ENCODE peak calls at places on chromosomes 4 and X, in ten cellular contexts. U, N, L, R, X, B, C, T, G and P are unnamed samples.

GRCh38 chrX:148417934-148418333 is 82.5 kb upstream of the AFF2 start:
- DNase-seq in U (no peak), N (no peak), L (no peak), R (no peak), X (no peak), B (no peak), C (peak), T (no peak), G (no peak), P (peak)

GRCh38 chrX:36434521-36434920 is 515.0 kb downstream of the CFAP47 start:
- DNase-seq in U (no peak), N (no peak), L (no peak), R (no peak), X (peak), B (no peak), C (no peak), T (peak), G (no peak), P (no peak)

GRCh38 chrX:137749282-137749681 is 183.4 kb downstream of the ZIC3 start:
- DNase-seq in U (no peak), N (no peak), L (no peak), R (no peak), X (no peak), B (no peak), C (no peak), T (no peak), G (no peak), P (no peak)

GRCh38 chr4:142091691-142092182 is 455.4 kb downstream of the IL15 start:
- DNase-seq in U (peak), N (no peak), L (no peak), R (no peak), X (peak), B (no peak), C (peak), T (peak), G (no peak), P (no peak)

GRCh38 chrX:44975666-44976263 is 102.8 kb downstream of the KDM6A start:
- DNase-seq in U (no peak), N (no peak), L (peak), R (peak), X (peak), B (no peak), C (peak), T (no peak), G (no peak), P (peak)

GRCh38 chr4:121183359-121183758 is 19.2 kb upstream of the TNIP3 start:
- DNase-seq in U (no peak), N (no peak), L (peak), R (no peak), X (no peak), B (no peak), C (no peak), T (no peak), G (no peak), P (no peak)

GRCh38 chr4:153318696-153319320 is 25.7 kb upstream of the MND1 start:
- DNase-seq in U (peak), N (no peak), L (peak), R (peak), X (peak), B (no peak), C (peak), T (peak), G (peak), P (peak)

GRCh38 chrX:129239371-129239770 is 283.9 kb downstream of the SMARCA1 start:
- DNase-seq in U (no peak), N (no peak), L (no peak), R (no peak), X (peak), B (no peak), C (peak), T (no peak), G (no peak), P (no peak)

GRCh38 chr4:109786846-109787245 is 15.0 kb downstream of the CFI start:
- DNase-seq in U (no peak), N (no peak), L (no peak), R (no peak), X (no peak), B (no peak), C (no peak), T (no peak), G (no peak), P (no peak)

GRCh38 chr4:2910409-2910808 is 52.8 kb downstream of the NOP14 start:
- DNase-seq in U (no peak), N (no peak), L (no peak), R (no peak), X (no peak), B (no peak), C (no peak), T (no peak), G (no peak), P (no peak)

GRCh38 chr4:13515268-13515667 is 29.0 kb downstream of the NKX3-2 start:
- DNase-seq in U (no peak), N (no peak), L (no peak), R (no peak), X (no peak), B (no peak), C (no peak), T (no peak), G (no peak), P (no peak)

GRCh38 chr4:23384741-23385140 is 505.1 kb downstream of the PPARGC1A start:
- DNase-seq in U (peak), N (no peak), L (no peak), R (no peak), X (peak), B (no peak), C (peak), T (peak), G (no peak), P (no peak)

GRCh38 chr4:89356086-89356485 is 48.5 kb upstream of the GPRIN3 start:
- DNase-seq in U (no peak), N (no peak), L (no peak), R (no peak), X (no peak), B (no peak), C (peak), T (no peak), G (no peak), P (no peak)

GRCh38 chr4:10172278-10173038 is 55.9 kb upstream of the WDR1 start:
- DNase-seq in U (no peak), N (no peak), L (no peak), R (no peak), X (no peak), B (no peak), C (no peak), T (no peak), G (no peak), P (no peak)

GRCh38 chrX:21972046-21972445 is 31.5 kb downstream of the SMS start:
- DNase-seq in U (no peak), N (no peak), L (no peak), R (no peak), X (no peak), B (no peak), C (no peak), T (no peak), G (no peak), P (no peak)

GRCh38 chrX:34909151-34909550 is 33.4 kb upstream of the FAM47B start:
- DNase-seq in U (no peak), N (no peak), L (no peak), R (no peak), X (no peak), B (no peak), C (no peak), T (no peak), G (no peak), P (no peak)

GRCh38 chr4:124337874-124338273 is 374.7 kb downstream of the ANKRD50 start:
- DNase-seq in U (peak), N (no peak), L (no peak), R (no peak), X (peak), B (no peak), C (no peak), T (no peak), G (no peak), P (no peak)

GRCh38 chr4:88660446-88661294 is 37.0 kb downstream of the NAP1L5 start:
- DNase-seq in U (peak), N (no peak), L (no peak), R (no peak), X (peak), B (no peak), C (peak), T (peak), G (no peak), P (no peak)

GRCh38 chrX:27591938-27592337 is 1.8 kb downstream of the DCAF8L2 start:
- DNase-seq in U (no peak), N (no peak), L (no peak), R (no peak), X (no peak), B (no peak), C (no peak), T (no peak), G (no peak), P (no peak)

GRCh38 chr4:96152824-96153223 is 312.9 kb downstream of the PDHA2 start:
- DNase-seq in U (no peak), N (no peak), L (no peak), R (no peak), X (no peak), B (no peak), C (no peak), T (no peak), G (no peak), P (no peak)

GRCh38 chr4:80237992-80238391 is 28.5 kb upstream of the FGF5 start:
- DNase-seq in U (peak), N (no peak), L (no peak), R (no peak), X (peak), B (no peak), C (peak), T (peak), G (no peak), P (no peak)

GRCh38 chr4:141028024-141028529 is 105.2 kb downstream of the RNF150 start:
- DNase-seq in U (peak), N (no peak), L (no peak), R (no peak), X (peak), B (no peak), C (peak), T (peak), G (no peak), P (no peak)

GRCh38 chr4:123661080-123661737 is 264.6 kb downstream of the SPRY1 start:
- DNase-seq in U (no peak), N (no peak), L (no peak), R (no peak), X (peak), B (no peak), C (no peak), T (peak), G (no peak), P (no peak)

GRCh38 chrX:39133971-39134370 is 332.7 kb downstream of the MID1IP1 start:
- DNase-seq in U (no peak), N (no peak), L (peak), R (no peak), X (no peak), B (no peak), C (no peak), T (peak), G (no peak), P (peak)

GRCh38 chr4:2484993-2485392 is 16.1 kb downstream of the RNF4 start:
- DNase-seq in U (peak), N (peak), L (no peak), R (no peak), X (no peak), B (peak), C (no peak), T (no peak), G (peak), P (peak)

GRCh38 chr4:61277785-61278184 is 77.7 kb downstream of the ADGRL3 start:
- DNase-seq in U (no peak), N (no peak), L (no peak), R (no peak), X (no peak), B (no peak), C (peak), T (peak), G (no peak), P (no peak)

GRCh38 chr4:160546201-160546600 is 1443.3 kb downstream of the RAPGEF2 start:
- DNase-seq in U (no peak), N (no peak), L (no peak), R (no peak), X (no peak), B (no peak), C (no peak), T (no peak), G (no peak), P (no peak)

GRCh38 chr4:8591114-8591513 is 1.5 kb upstream of the CPZ start:
- DNase-seq in U (no peak), N (peak), L (no peak), R (no peak), X (no peak), B (no peak), C (no peak), T (no peak), G (no peak), P (no peak)

GRCh38 chr4:61540944-61541343 is 340.8 kb downstream of the ADGRL3 start:
- DNase-seq in U (no peak), N (no peak), L (no peak), R (no peak), X (no peak), B (no peak), C (no peak), T (no peak), G (no peak), P (no peak)

GRCh38 chr4:44438687-44439086 is 9.9 kb downstream of the KCTD8 start:
- DNase-seq in U (no peak), N (no peak), L (no peak), R (no peak), X (no peak), B (no peak), C (no peak), T (no peak), G (no peak), P (no peak)

GRCh38 chr4:47914926-47915237 is 499 bp upstream of the NFXL1 start:
- DNase-seq in U (no peak), N (no peak), L (no peak), R (no peak), X (no peak), B (no peak), C (no peak), T (no peak), G (no peak), P (no peak)

GRCh38 chrX:42746606-42747005 is 31.4 kb downstream of the PPP1R2C start:
- DNase-seq in U (peak), N (no peak), L (no peak), R (no peak), X (peak), B (no peak), C (peak), T (no peak), G (no peak), P (no peak)

GRCh38 chr4:23856630-23857029 is 33.2 kb downstream of the PPARGC1A start:
- DNase-seq in U (no peak), N (peak), L (no peak), R (no peak), X (no peak), B (peak), C (peak), T (peak), G (no peak), P (no peak)

GRCh38 chr4:172892300-172892699 is 276.3 kb upstream of the GALNT7 start:
- DNase-seq in U (no peak), N (no peak), L (peak), R (peak), X (peak), B (no peak), C (no peak), T (peak), G (no peak), P (peak)

GRCh38 chrX:14028473-14028872 is 1.2 kb downstream of the GEMIN8 start:
- DNase-seq in U (no peak), N (no peak), L (no peak), R (no peak), X (no peak), B (no peak), C (no peak), T (no peak), G (no peak), P (peak)

GRCh38 chr4:118141240-118141639 is 107.0 kb downstream of the NDST3 start:
- DNase-seq in U (no peak), N (no peak), L (no peak), R (no peak), X (no peak), B (no peak), C (no peak), T (no peak), G (no peak), P (no peak)

GRCh38 chr4:1537410-1538095 is 131.3 kb upstream of the NKX1-1 start:
- DNase-seq in U (no peak), N (peak), L (no peak), R (no peak), X (no peak), B (no peak), C (no peak), T (no peak), G (no peak), P (no peak)

GRCh38 chrX:23035493-23035892 is 35.7 kb downstream of the DDX53 start:
- DNase-seq in U (no peak), N (no peak), L (no peak), R (no peak), X (no peak), B (no peak), C (no peak), T (no peak), G (no peak), P (no peak)
- TF ChIP-seq CTCF in U (no peak), N (no peak), L (no peak), R (no peak), X (no peak), B (no peak), C (no peak), T (peak), G (no peak), P (no peak)

GRCh38 chrX:75154871-75155270 is 1.2 kb downstream of the ABCB7 start:
- DNase-seq in U (no peak), N (no peak), L (no peak), R (no peak), X (no peak), B (no peak), C (no peak), T (no peak), G (no peak), P (no peak)
- H3K4me3 ChIP-seq in U (peak), N (peak), L (peak), R (peak), X (no peak), B (peak), C (no peak), T (peak), G (no peak), P (peak)

DNA sequence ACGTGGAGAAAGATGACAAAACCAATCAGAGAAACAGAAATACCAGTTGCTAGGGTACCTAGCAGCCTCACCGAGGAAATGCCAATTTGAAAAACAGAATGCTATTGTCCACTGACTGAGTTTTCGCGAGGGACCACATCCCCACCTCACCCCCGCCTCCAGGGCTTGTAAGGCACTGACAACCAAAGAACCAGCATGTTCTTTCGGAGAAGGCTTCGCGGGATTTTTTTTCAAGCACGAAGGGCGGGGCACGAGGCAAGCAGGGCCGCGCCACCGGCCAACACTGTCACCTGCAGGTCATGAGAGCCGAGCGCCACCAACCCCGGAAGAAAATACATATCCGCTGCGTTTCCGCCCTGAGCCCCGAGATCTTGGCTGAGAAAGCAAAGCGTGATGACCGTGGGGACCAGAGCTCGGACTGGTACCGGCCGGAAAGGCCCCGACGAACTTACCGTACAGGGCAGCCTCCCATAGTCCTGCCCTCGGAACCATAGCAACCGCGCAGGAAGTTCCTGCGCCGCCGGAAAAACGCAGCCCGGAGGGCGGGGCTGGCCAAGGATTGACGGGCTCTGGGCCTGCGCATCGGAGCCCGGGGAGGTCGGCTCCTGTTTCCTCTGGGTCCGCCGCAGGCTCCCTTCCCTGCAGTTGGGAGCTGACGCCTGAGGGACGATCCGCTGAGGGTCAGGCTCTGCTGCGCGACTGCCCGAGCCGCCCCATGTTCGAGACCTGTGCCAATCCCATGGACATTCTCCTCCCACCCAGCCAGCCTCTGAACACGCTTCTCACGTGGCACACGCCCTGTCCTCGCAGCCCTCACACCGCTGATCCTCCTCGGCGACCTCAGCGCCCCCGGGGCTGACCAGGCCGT is 59.2 kb upstream of the PAGE5 start:
- DNase-seq in U (peak), N (peak), L (peak), R (peak), X (peak), B (peak), C (peak), T (peak), G (peak), P (peak)
- TF ChIP-seq CTCF in U (no peak), N (no peak), L (peak), R (peak), X (peak), B (peak), C (peak), T (peak), G (peak), P (peak)

GRCh38 chrX:115147220-115147619 is 42.0 kb upstream of the RBMXL3 start:
- DNase-seq in U (peak), N (no peak), L (no peak), R (peak), X (peak), B (no peak), C (peak), T (peak), G (no peak), P (peak)

GRCh38 chrX:115138040-115138439 is 51.2 kb upstream of the RBMXL3 start:
- DNase-seq in U (no peak), N (no peak), L (no peak), R (no peak), X (no peak), B (no peak), C (no peak), T (no peak), G (no peak), P (no peak)

GRCh38 chrX:115142057-115142456 is 47.2 kb upstream of the RBMXL3 start:
- DNase-seq in U (no peak), N (no peak), L (no peak), R (no peak), X (no peak), B (no peak), C (no peak), T (no peak), G (no peak), P (no peak)
- H3K4me3 ChIP-seq in U (no peak), N (no peak), L (no peak), R (no peak), X (no peak), B (no peak), C (no peak), T (no peak), G (no peak), P (no peak)

GRCh38 chr4:132557660-132558059 is 591.4 kb upstream of the PCDH10 start:
- DNase-seq in U (no peak), N (no peak), L (no peak), R (no peak), X (no peak), B (no peak), C (no peak), T (peak), G (no peak), P (no peak)
- TF ChIP-seq CTCF in U (no peak), N (no peak), L (peak), R (no peak), X (no peak), B (no peak), C (no peak), T (no peak), G (no peak), P (no peak)

GRCh38 chr4:76830612-76831474 is 67.1 kb downstream of the SOWAHB start:
- DNase-seq in U (peak), N (no peak), L (no peak), R (no peak), X (peak), B (no peak), C (peak), T (peak), G (no peak), P (no peak)
- H3K4me3 ChIP-seq in U (no peak), N (no peak), L (no peak), R (no peak), X (peak), B (no peak), C (peak), T (no peak), G (no peak), P (no peak)

GRCh38 chr4:7379719-7380118 is 55.0 kb downstream of the PSAPL1 start:
- DNase-seq in U (no peak), N (no peak), L (no peak), R (no peak), X (no peak), B (peak), C (no peak), T (no peak), G (no peak), P (no peak)

GRCh38 chr4:7383251-7383650 is 51.5 kb downstream of the PSAPL1 start:
- DNase-seq in U (no peak), N (no peak), L (no peak), R (no peak), X (no peak), B (peak), C (no peak), T (no peak), G (no peak), P (no peak)

GRCh38 chr4:7382634-7383014 is 52.1 kb downstream of the PSAPL1 start:
- DNase-seq in U (no peak), N (no peak), L (no peak), R (no peak), X (no peak), B (no peak), C (no peak), T (no peak), G (no peak), P (no peak)

GRCh38 chr4:7381890-7382633 is 52.7 kb downstream of the PSAPL1 start:
- DNase-seq in U (no peak), N (no peak), L (no peak), R (no peak), X (no peak), B (peak), C (no peak), T (no peak), G (no peak), P (no peak)

GRCh38 chr4:7381221-7381889 is 53.4 kb downstream of the PSAPL1 start:
- DNase-seq in U (no peak), N (no peak), L (no peak), R (no peak), X (no peak), B (peak), C (no peak), T (no peak), G (no peak), P (no peak)
- TF ChIP-seq CTCF in U (no peak), N (no peak), L (no peak), R (peak), X (no peak), B (no peak), C (no peak), T (no peak), G (no peak), P (no peak)

DNA sequence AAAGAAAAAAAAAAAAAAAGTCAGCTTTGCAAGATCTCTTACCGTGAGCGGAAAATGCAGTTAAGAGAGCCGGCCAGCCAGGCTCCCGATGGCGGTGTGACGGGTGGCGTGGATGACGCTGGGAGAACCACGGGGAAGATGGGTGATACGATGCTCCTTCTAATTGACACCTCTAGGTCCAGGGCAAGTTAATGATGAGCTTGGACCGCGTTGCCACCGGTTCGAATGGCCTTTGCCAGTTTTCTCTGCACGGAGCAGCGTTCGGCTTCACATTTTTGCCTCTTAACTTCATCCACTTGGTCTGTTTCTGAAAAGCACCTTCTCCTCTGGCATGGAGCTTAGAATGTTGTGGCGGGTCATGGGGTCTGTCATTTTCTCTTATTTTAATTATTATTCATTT is 33.2 kb downstream of the SHOX start:
- DNase-seq in U (no peak), N (no peak), L (no peak), R (no peak), X (no peak), B (no peak), C (no peak), T (no peak), G (no peak), P (no peak)
- H3K4me3 ChIP-seq in U (no peak), N (no peak), L (no peak), R (no peak), X (no peak), B (no peak), C (no peak), T (no peak), G (no peak), P (no peak)